ENCODE peak calls at places on chromosomes 13 and 19, in six cellular contexts. N, P, A, J, U and O are unnamed samples.

GRCh38 chr13:111175372-111175771 is 60.3 kb downstream of the ARHGEF7 start:
- DNase-seq in U (no peak), P (no peak), J (no peak), A (no peak), N (no peak), O (no peak)

GRCh38 chr19:1223018-1223855 is 14.6 kb downstream of the CBARP start:
- DNase-seq in J (no peak), P (no peak), U (no peak), N (no peak), A (peak), O (no peak)

GRCh38 chr19:51751655-51752054 is at the start of gene FPR1:
- DNase-seq in J (no peak), P (no peak), A (no peak), N (no peak), U (no peak), O (no peak)

GRCh38 chr13:51552027-51552426 is 32.2 kb upstream of the WDFY2 start:
- DNase-seq in J (no peak), A (no peak), P (no peak), N (no peak), U (no peak), O (no peak)

GRCh38 chr13:27533155-27533643 is 82.8 kb upstream of the MTIF3 start:
- DNase-seq in N (no peak), P (peak), U (peak), J (peak), A (peak), O (peak)

GRCh38 chr13:82878536-82878935 is 1003.7 kb downstream of the SLITRK1 start:
- DNase-seq in P (no peak), A (no peak), N (no peak), J (no peak), U (no peak), O (no peak)

GRCh38 chr19:31378404-31378803 is 29.2 kb upstream of the TSHZ3 start:
- DNase-seq in U (peak), J (no peak), N (no peak), A (no peak), P (peak), O (no peak)

GRCh38 chr13:110275931-110276552 is 30.9 kb downstream of the COL4A1 start:
- DNase-seq in A (no peak), J (no peak), U (peak), N (no peak), P (no peak), O (no peak)

GRCh38 chr13:106484755-106485193 is 50.7 kb downstream of the EFNB2 start:
- DNase-seq in P (peak), J (no peak), N (no peak), U (no peak), A (no peak), O (no peak)

GRCh38 chr13:44557986-44558385 is 18.1 kb downstream of the TSC22D1 start:
- DNase-seq in N (no peak), A (no peak), J (no peak), P (no peak), U (no peak), O (no peak)

GRCh38 chr19:44587863-44588752 is 25.3 kb upstream of the IGSF23 start:
- DNase-seq in J (no peak), N (no peak), U (no peak), A (peak), P (no peak), O (no peak)

GRCh38 chr19:4722671-4723464 is 774 bp downstream of the DPP9 start:
- DNase-seq in U (no peak), N (no peak), J (peak), A (no peak), P (peak), O (no peak)

GRCh38 chr13:110268061-110268460 is 38.9 kb downstream of the COL4A1 start:
- DNase-seq in U (no peak), J (no peak), A (no peak), P (no peak), N (no peak), O (no peak)

GRCh38 chr19:33100894-33101644 is 20.1 kb downstream of the GPATCH1 start:
- DNase-seq in P (no peak), N (no peak), A (peak), U (no peak), J (peak), O (no peak)

GRCh38 chr13:114339779-114340534 is 25.7 kb downstream of the CHAMP1 start:
- DNase-seq in J (peak), U (peak), A (peak), P (no peak), N (no peak), O (no peak)

GRCh38 chr19:42352216-42352892 is 26.9 kb downstream of the MEGF8 start:
- DNase-seq in A (no peak), U (no peak), P (no peak), J (no peak), N (no peak), O (no peak)

GRCh38 chr19:43811833-43812232 is 9.6 kb upstream of the LYPD5 start:
- DNase-seq in N (no peak), U (no peak), A (no peak), P (no peak), J (no peak), O (no peak)

GRCh38 chr19:17487240-17488121 is 17.2 kb downstream of the SLC27A1 start:
- DNase-seq in N (no peak), A (no peak), P (no peak), J (no peak), U (no peak), O (no peak)

GRCh38 chr13:72726721-72727416 is 560 bp downstream of the MZT1 start:
- DNase-seq in U (peak), P (peak), A (no peak), N (peak), J (peak), O (no peak)

GRCh38 chr19:41740415-41741243 is 14.7 kb upstream of the CEACAM6 start:
- DNase-seq in A (no peak), P (no peak), J (no peak), N (no peak), U (no peak), O (no peak)

GRCh38 chr13:80249906-80250513 is 90.9 kb downstream of the SPRY2 start:
- DNase-seq in N (no peak), A (no peak), J (no peak), P (no peak), U (no peak), O (no peak)

GRCh38 chr13:80256352-80256932 is 84.5 kb downstream of the SPRY2 start:
- DNase-seq in N (no peak), J (no peak), P (no peak), U (no peak), A (no peak), O (no peak)

GRCh38 chr13:80255946-80256345 is 85.0 kb downstream of the SPRY2 start:
- DNase-seq in U (no peak), A (no peak), P (no peak), J (no peak), N (no peak), O (no peak)

GRCh38 chr13:80251403-80251802 is 89.5 kb downstream of the SPRY2 start:
- DNase-seq in P (no peak), N (no peak), J (no peak), A (no peak), U (no peak), O (no peak)
- TF ChIP-seq CTCF in P (no peak), N (no peak), J (no peak), A (no peak), U (no peak), O (no peak)

GRCh38 chr19:7811989-7812388 is 18.0 kb upstream of the EVI5L start:
- DNase-seq in J (no peak), U (no peak), A (no peak), N (no peak), P (no peak), O (no peak)
- TF ChIP-seq CTCF in J (no peak), U (no peak), A (no peak), N (no peak), P (no peak), O (no peak)

DNA sequence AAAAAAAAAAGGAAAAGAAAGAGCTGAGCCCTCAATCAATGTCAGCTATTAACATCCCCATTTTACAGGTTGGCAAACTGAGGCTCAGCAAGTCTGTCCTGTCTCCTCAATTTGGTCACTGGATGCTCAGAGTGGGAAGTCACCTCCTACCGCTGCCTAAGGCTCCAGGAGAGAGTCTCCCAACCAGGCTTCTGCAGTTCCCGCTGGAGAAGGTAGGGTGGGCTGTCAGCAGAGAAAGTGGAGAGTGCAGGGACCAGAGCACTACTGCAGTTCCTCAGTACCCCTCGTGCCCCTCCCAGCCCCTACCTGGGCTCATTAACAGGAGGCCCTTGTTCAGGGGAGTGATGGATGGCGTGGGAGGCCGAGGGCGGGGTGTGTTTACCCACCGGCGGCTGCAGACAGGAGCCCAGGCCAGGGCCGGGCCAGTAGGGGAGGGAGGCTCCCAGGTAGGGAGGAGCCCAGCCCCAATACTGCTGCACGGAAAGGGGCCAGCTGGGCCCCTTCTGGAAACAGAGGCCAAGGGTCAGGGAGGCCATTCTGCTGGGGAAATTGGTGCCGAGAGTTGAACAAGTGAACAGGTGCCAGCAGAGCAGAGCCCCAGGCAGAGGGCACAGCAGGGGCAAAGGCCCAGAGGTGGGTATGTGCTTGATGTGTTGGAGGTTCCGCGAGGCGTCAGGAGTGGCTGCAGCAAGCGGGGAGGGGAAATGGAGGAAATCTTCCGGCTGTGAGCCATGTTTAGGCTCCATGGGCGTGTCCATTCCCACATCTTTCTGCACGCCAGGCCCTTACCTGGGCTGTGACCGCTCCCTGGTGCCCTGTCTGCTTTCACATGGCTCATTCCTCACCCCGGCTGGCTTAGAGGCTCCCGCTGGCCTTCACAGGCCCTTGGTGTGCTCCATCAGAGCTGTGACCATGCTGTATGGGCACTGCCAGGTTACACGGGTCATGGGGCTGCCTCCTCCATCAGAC is 7.6 kb upstream of the COMP start:
- DNase-seq in A (peak), U (no peak), N (no peak), P (no peak), J (peak), O (no peak)
- TF ChIP-seq CTCF in A (peak), U (no peak), N (no peak), P (no peak), J (no peak), O (no peak)

GRCh38 chr19:37309834-37310575 is 60.9 kb upstream of the ZNF527 start:
- DNase-seq in N (no peak), P (no peak), J (no peak), U (no peak), A (no peak), O (no peak)
- TF ChIP-seq CTCF in N (no peak), P (no peak), J (no peak), U (no peak), A (no peak), O (no peak)

GRCh38 chr13:102394158-102395053 is 7.4 kb downstream of the FGF14 start:
- DNase-seq in P (peak), N (peak), U (peak), J (peak), A (no peak), O (peak)
- TF ChIP-seq CTCF in P (no peak), N (no peak), U (peak), J (no peak), A (no peak), O (no peak)

GRCh38 chr13:102825921-102826706 is 19.7 kb upstream of the ERCC5 start:
- DNase-seq in A (no peak), U (no peak), J (no peak), N (no peak), P (no peak), O (no peak)
- TF ChIP-seq CTCF in A (no peak), U (no peak), J (no peak), N (no peak), P (no peak), O (no peak)

GRCh38 chr13:70623260-70623659 is 515.0 kb upstream of the KLHL1 start:
- DNase-seq in J (no peak), P (no peak), A (no peak), N (no peak), U (no peak), O (no peak)
- TF ChIP-seq CTCF in J (no peak), P (no peak), A (peak), N (no peak), U (peak), O (no peak)